ENCODE peak calls at places on chromosomes 3 and 15, in six cellular contexts. E is Panc1, I is GM23338, G is transverse colon, Z is spleen, S is endothelial cell of umbilical vein. D is an unnamed sample.
A peak's percentile ranks its signal among the peaks of the same experiment; 100 is the strongest.

GRCh38 chr3:169299129-169299528 is 364.4 kb downstream of the MECOM start:
- DNase-seq in E (no peak), I (no peak), G (peak; percentile 84), Z (no peak), S (no peak), D (no peak)

GRCh38 chr3:183444748-183445147 is 16.3 kb upstream of the MCF2L2 start:
- DNase-seq in E (no peak), I (no peak), G (no peak), Z (no peak), S (no peak), D (no peak)

GRCh38 chr3:41417574-41417973 is 218.3 kb downstream of the CTNNB1 start:
- DNase-seq in E (no peak), I (no peak), G (no peak), Z (no peak), S (no peak), D (no peak)

GRCh38 chr3:107699682-107700081 is 176.9 kb downstream of the BBX start:
- DNase-seq in E (no peak), I (no peak), G (no peak), Z (no peak), S (no peak), D (no peak)

GRCh38 chr3:10964537-10965167 is 27.9 kb upstream of the SLC6A1 start:
- DNase-seq in E (no peak), I (peak; percentile 78), G (peak; percentile 34), Z (no peak), S (peak; percentile 15), D (no peak)

GRCh38 chr15:64894395-64895056 is 17.2 kb upstream of the ANKDD1A start:
- DNase-seq in E (no peak), I (peak; percentile 82), G (peak; percentile 84), Z (peak; percentile 96), S (no peak), D (no peak)

GRCh38 chr3:177530908-177531307 is 333.6 kb upstream of the TBL1XR1 start:
- DNase-seq in E (no peak), I (no peak), G (no peak), Z (no peak), S (no peak), D (no peak)

GRCh38 chr3:103698646-103699045 is 1263.8 kb downstream of the ZPLD1 start:
- DNase-seq in E (no peak), I (no peak), G (no peak), Z (no peak), S (no peak), D (no peak)

GRCh38 chr15:88454867-88455810 is 12.0 kb downstream of the MRPL46 start:
- DNase-seq in E (peak; percentile 28), I (peak; percentile 94), G (peak; percentile 60), Z (no peak), S (peak; percentile 60), D (no peak)

GRCh38 chr15:62991698-62992097 is 50.8 kb upstream of the TPM1 start:
- DNase-seq in E (no peak), I (no peak), G (no peak), Z (no peak), S (no peak), D (no peak)

GRCh38 chr3:157999246-157999645 is 107.0 kb downstream of the SHOX2 start:
- DNase-seq in E (no peak), I (no peak), G (no peak), Z (no peak), S (no peak), D (no peak)

GRCh38 chr3:7788881-7789280 is 712.7 kb upstream of the LMCD1 start:
- DNase-seq in E (no peak), I (peak; percentile 50), G (no peak), Z (no peak), S (peak; percentile 15), D (no peak)

GRCh38 chr15:67110958-67111864 is 45.8 kb downstream of the SMAD3 start:
- DNase-seq in E (no peak), I (no peak), G (no peak), Z (peak; percentile 3), S (no peak), D (no peak)

GRCh38 chr15:64507293-64507802 is 47.0 kb downstream of the ZNF609 start:
- DNase-seq in E (no peak), I (no peak), G (peak; percentile 74), Z (peak; percentile 78), S (peak; percentile 82), D (peak; percentile 64)

GRCh38 chr3:137332296-137332695 is 374.5 kb downstream of the IL20RB start:
- DNase-seq in E (no peak), I (no peak), G (no peak), Z (no peak), S (no peak), D (no peak)

GRCh38 chr3:129650256-129650872 is 43.9 kb upstream of the PLXND1 start:
- DNase-seq in E (peak; percentile 52), I (peak; percentile 91), G (peak; percentile 69), Z (no peak), S (peak; percentile 80), D (no peak)

GRCh38 chr3:108552267-108553159 is 36.7 kb downstream of the CIP2A start:
- DNase-seq in E (peak; percentile 17), I (peak; percentile 69), G (no peak), Z (no peak), S (peak; percentile 68), D (no peak)

GRCh38 chr3:131178710-131179375 is 152.2 kb downstream of the NEK11 start:
- DNase-seq in E (no peak), I (no peak), G (no peak), Z (no peak), S (no peak), D (no peak)

GRCh38 chr3:131172502-131172901 is 145.8 kb downstream of the NEK11 start:
- DNase-seq in E (no peak), I (no peak), G (no peak), Z (no peak), S (no peak), D (no peak)

GRCh38 chr3:131174752-131175151 is 148.1 kb downstream of the NEK11 start:
- DNase-seq in E (no peak), I (no peak), G (no peak), Z (no peak), S (no peak), D (no peak)
- TF ChIP-seq POLR2AphosphoS5 in E (no peak), I (no peak), G (no peak), Z (no peak), S (no peak), D (no peak)

GRCh38 chr3:64667887-64668581 is 19.8 kb downstream of the ADAMTS9 start:
- DNase-seq in E (no peak), I (no peak), G (no peak), Z (no peak), S (no peak), D (no peak)

GRCh38 chr3:64668582-64669510 is 19.0 kb downstream of the ADAMTS9 start:
- DNase-seq in E (no peak), I (no peak), G (no peak), Z (no peak), S (peak; percentile 71), D (no peak)

GRCh38 chr3:64667138-64667537 is 20.7 kb downstream of the ADAMTS9 start:
- DNase-seq in E (no peak), I (no peak), G (no peak), Z (no peak), S (no peak), D (no peak)

GRCh38 chr3:64666171-64666581 is 21.6 kb downstream of the ADAMTS9 start:
- DNase-seq in E (no peak), I (no peak), G (no peak), Z (no peak), S (peak; percentile 83), D (no peak)

DNA sequence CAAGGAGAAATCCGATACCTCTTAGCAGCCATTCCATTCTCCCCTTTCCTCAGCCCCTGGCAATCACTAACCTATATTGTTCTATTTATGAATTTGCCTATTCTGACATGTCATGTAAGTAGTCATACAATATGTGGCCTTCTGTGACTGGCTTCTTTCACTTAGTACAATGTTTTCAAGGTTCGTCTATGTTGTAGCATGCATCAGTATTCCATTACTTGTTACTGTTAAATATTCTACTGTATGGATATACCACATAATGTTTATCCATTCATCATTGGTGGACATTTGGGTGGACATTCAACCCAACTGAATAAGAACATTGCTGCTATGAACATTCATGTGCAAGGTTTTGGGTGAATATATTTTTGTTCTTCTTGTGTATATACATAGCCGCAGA is 23.4 kb downstream of the ADAMTS9 start:
- DNase-seq in E (no peak), I (no peak), G (no peak), Z (no peak), S (no peak), D (no peak)
- H3K4me3 ChIP-seq in E (no peak overlapping the region), I (no peak overlapping the region), G (no peak overlapping the region), Z (no peak overlapping the region), S (no peak overlapping the region), D (no peak overlapping the region)

GRCh38 chr3:66479532-66479947 is 21.3 kb downstream of the LRIG1 start:
- DNase-seq in E (no peak), I (no peak), G (no peak), Z (no peak), S (no peak), D (no peak)

GRCh38 chr3:66478923-66479322 is 21.9 kb downstream of the LRIG1 start:
- DNase-seq in E (no peak), I (no peak), G (peak; percentile 58), Z (no peak), S (no peak), D (no peak)

GRCh38 chr3:66475386-66476020 is 25.3 kb downstream of the LRIG1 start:
- DNase-seq in E (no peak), I (no peak), G (no peak), Z (no peak), S (no peak), D (no peak)

GRCh38 chr3:66476852-66477381 is 23.9 kb downstream of the LRIG1 start:
- DNase-seq in E (no peak), I (no peak), G (peak; percentile 41), Z (no peak), S (no peak), D (no peak)

DNA sequence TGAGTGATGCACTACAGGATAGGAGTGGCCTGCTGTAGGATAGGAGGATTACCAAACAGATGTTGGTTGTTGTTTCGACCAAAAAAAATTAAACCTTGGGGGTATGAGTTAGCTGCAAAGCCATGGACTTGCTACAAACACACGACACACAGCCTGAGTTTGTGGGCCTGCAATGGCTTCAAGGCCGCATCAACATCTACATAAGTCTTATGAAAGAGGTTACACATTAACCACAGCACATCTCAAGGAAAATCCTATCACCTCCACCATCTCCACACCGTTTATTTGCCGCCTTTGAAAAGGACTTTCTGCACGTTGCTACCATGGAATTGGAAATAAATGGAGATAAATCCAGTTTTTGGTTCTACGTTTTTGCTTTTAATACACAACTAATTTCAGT is 23.0 kb downstream of the LRIG1 start:
- DNase-seq in E (no peak), I (no peak), G (no peak), Z (no peak), S (no peak), D (no peak)
- H3K4me1 ChIP-seq in E (no peaks in the 10 kb centered on the region), I (peaks cover 100% of the 10 kb centered on the region), G (peaks cover 69% of the 10 kb centered on the region), Z (peaks cover 47% of the 10 kb centered on the region), S (peaks cover 52% of the 10 kb centered on the region), D (peaks cover 61% of the 10 kb centered on the region)

GRCh38 chr15:55226127-55226526 is 29.4 kb upstream of the RSL24D1 start:
- DNase-seq in E (no peak), I (no peak), G (no peak), Z (no peak), S (no peak), D (no peak)

GRCh38 chr15:55222588-55222987 is 25.8 kb upstream of the RSL24D1 start:
- DNase-seq in E (no peak), I (no peak), G (no peak), Z (no peak), S (no peak), D (no peak)

GRCh38 chr15:55218068-55218467 is 21.3 kb upstream of the RSL24D1 start:
- DNase-seq in E (no peak), I (no peak), G (no peak), Z (no peak), S (peak; percentile 42), D (no peak)

GRCh38 chr15:55224892-55225291 is 28.2 kb upstream of the RSL24D1 start:
- DNase-seq in E (no peak), I (no peak), G (no peak), Z (no peak), S (no peak), D (no peak)

GRCh38 chr15:55221090-55222011 is 24.6 kb upstream of the RSL24D1 start:
- DNase-seq in E (no peak), I (peak; percentile 35), G (no peak), Z (no peak), S (peak; percentile 21), D (no peak)
- TF ChIP-seq POLR2AphosphoS5 in E (no peak), I (no peak), G (peak; percentile 37), Z (no peak), S (no peak), D (no peak)

D was measured in suprapubic skin.